ENCODE peak calls at places on chromosomes 13 and 19, in five cellular contexts. One of them, this sample, is unnamed.

GRCh38 chr19:30244533-30244932 is 127.7 kb upstream of the ZNF536 start:
- DNase-seq in HFF-Myc: no peak
- DNase-seq in cardiac fibroblast: no peak
- DNase-seq in right lobe of liver: no peak
- DNase-seq in breast epithelium: no peak
- DNase-seq in this sample: no peak

GRCh38 chr13:99605417-99606321 is 104.4 kb downstream of the TM9SF2 start:
- DNase-seq in HFF-Myc: no peak
- DNase-seq in cardiac fibroblast: peak; percentile 43
- DNase-seq in right lobe of liver: peak; percentile 79
- DNase-seq in breast epithelium: no peak
- DNase-seq in this sample: no peak

GRCh38 chr13:28475916-28476725 is 18.8 kb downstream of the FLT1 start:
- DNase-seq in HFF-Myc: no peak
- DNase-seq in cardiac fibroblast: peak; percentile 94
- DNase-seq in right lobe of liver: no peak
- DNase-seq in breast epithelium: no peak
- DNase-seq in this sample: peak; percentile 85

GRCh38 chr13:77375554-77375953 is 48.7 kb upstream of the MYCBP2 start:
- DNase-seq in HFF-Myc: no peak
- DNase-seq in cardiac fibroblast: no peak
- DNase-seq in right lobe of liver: no peak
- DNase-seq in breast epithelium: no peak
- DNase-seq in this sample: peak; percentile 53

GRCh38 chr13:75195479-75196111 is 286.4 kb downstream of the TBC1D4 start:
- DNase-seq in HFF-Myc: no peak
- DNase-seq in cardiac fibroblast: peak; percentile 73
- DNase-seq in right lobe of liver: no peak
- DNase-seq in breast epithelium: no peak
- DNase-seq in this sample: no peak

GRCh38 chr13:20442370-20442769 is 83.3 kb downstream of the CRYL1 start:
- DNase-seq in HFF-Myc: no peak
- DNase-seq in cardiac fibroblast: no peak
- DNase-seq in right lobe of liver: no peak
- DNase-seq in breast epithelium: no peak
- DNase-seq in this sample: no peak

GRCh38 chr19:3801412-3802096 is 15.4 kb upstream of the MATK start:
- DNase-seq in HFF-Myc: no peak
- DNase-seq in cardiac fibroblast: peak; percentile 13
- DNase-seq in right lobe of liver: peak; percentile 55
- DNase-seq in breast epithelium: no peak
- DNase-seq in this sample: no peak

GRCh38 chr13:48431431-48431830 is 18.5 kb upstream of the LPAR6 start:
- DNase-seq in HFF-Myc: no peak
- DNase-seq in cardiac fibroblast: no peak
- DNase-seq in right lobe of liver: no peak
- DNase-seq in breast epithelium: no peak
- DNase-seq in this sample: no peak

GRCh38 chr19:31378404-31378803 is 29.2 kb upstream of the TSHZ3 start:
- DNase-seq in HFF-Myc: peak; percentile 84
- DNase-seq in cardiac fibroblast: peak; percentile 95
- DNase-seq in right lobe of liver: no peak
- DNase-seq in breast epithelium: no peak
- DNase-seq in this sample: no peak

GRCh38 chr19:50313812-50314536 is 15.2 kb downstream of the KCNC3 start:
- DNase-seq in HFF-Myc: no peak
- DNase-seq in cardiac fibroblast: no peak
- DNase-seq in right lobe of liver: no peak
- DNase-seq in breast epithelium: no peak
- DNase-seq in this sample: no peak

GRCh38 chr13:19836472-19836871 is 27.0 kb downstream of the ZMYM5 start:
- DNase-seq in HFF-Myc: no peak
- DNase-seq in cardiac fibroblast: no peak
- DNase-seq in right lobe of liver: no peak
- DNase-seq in breast epithelium: no peak
- DNase-seq in this sample: peak; percentile 62

GRCh38 chr13:87676254-87677042 is 5.3 kb downstream of the SLITRK5 start:
- DNase-seq in HFF-Myc: no peak
- DNase-seq in cardiac fibroblast: no peak
- DNase-seq in right lobe of liver: no peak
- DNase-seq in breast epithelium: no peak
- DNase-seq in this sample: no peak

GRCh38 chr19:22619371-22619770 is 14.8 kb upstream of the ZNF492 start:
- DNase-seq in HFF-Myc: no peak
- DNase-seq in cardiac fibroblast: no peak
- DNase-seq in right lobe of liver: no peak
- DNase-seq in breast epithelium: no peak
- DNase-seq in this sample: no peak

GRCh38 chr19:45547965-45548609 is 36.5 kb downstream of the OPA3 start:
- DNase-seq in HFF-Myc: no peak
- DNase-seq in cardiac fibroblast: peak; percentile 55
- DNase-seq in right lobe of liver: no peak
- DNase-seq in breast epithelium: no peak
- DNase-seq in this sample: no peak

GRCh38 chr13:40252241-40252640 is 414.2 kb downstream of the FOXO1 start:
- DNase-seq in HFF-Myc: no peak
- DNase-seq in cardiac fibroblast: no peak
- DNase-seq in right lobe of liver: no peak
- DNase-seq in breast epithelium: no peak
- DNase-seq in this sample: no peak

GRCh38 chr19:49210108-49210900 is 52.7 kb downstream of the TRPM4 start:
- DNase-seq in HFF-Myc: no peak
- DNase-seq in cardiac fibroblast: no peak
- DNase-seq in right lobe of liver: peak; percentile 91
- DNase-seq in breast epithelium: no peak
- DNase-seq in this sample: no peak

GRCh38 chr19:11692127-11692790 is 46.5 kb downstream of the ZNF823 start:
- DNase-seq in HFF-Myc: no peak
- DNase-seq in cardiac fibroblast: no peak
- DNase-seq in right lobe of liver: no peak
- DNase-seq in breast epithelium: no peak
- DNase-seq in this sample: no peak

GRCh38 chr13:92196566-92197256 is 798.3 kb downstream of the GPC5 start:
- DNase-seq in HFF-Myc: no peak
- DNase-seq in cardiac fibroblast: peak; percentile 31
- DNase-seq in right lobe of liver: no peak
- DNase-seq in breast epithelium: no peak
- DNase-seq in this sample: no peak

GRCh38 chr13:94886191-94886590 is 173.8 kb upstream of the SOX21 start:
- DNase-seq in HFF-Myc: peak; percentile 6
- DNase-seq in cardiac fibroblast: peak; percentile 22
- DNase-seq in right lobe of liver: no peak
- DNase-seq in breast epithelium: no peak
- DNase-seq in this sample: peak; percentile 51

GRCh38 chr13:112752711-112753541 is 63.1 kb downstream of the ATP11A start:
- DNase-seq in HFF-Myc: no peak
- DNase-seq in cardiac fibroblast: no peak
- DNase-seq in right lobe of liver: no peak
- DNase-seq in breast epithelium: no peak
- DNase-seq in this sample: no peak

GRCh38 chr19:49153167-49153809 is 1.9 kb downstream of the HRC start:
- DNase-seq in HFF-Myc: no peak
- DNase-seq in cardiac fibroblast: no peak
- DNase-seq in right lobe of liver: no peak
- DNase-seq in breast epithelium: no peak
- DNase-seq in this sample: no peak

GRCh38 chr19:44447864-44448674 is at the start of gene ZNF229:
- DNase-seq in HFF-Myc: peak; percentile 88
- DNase-seq in cardiac fibroblast: peak; percentile 94
- DNase-seq in right lobe of liver: peak; percentile 77
- DNase-seq in breast epithelium: peak; percentile 87
- DNase-seq in this sample: peak; percentile 91

GRCh38 chr19:40604647-40605200 is 3.6 kb downstream of the LTBP4 start:
- DNase-seq in HFF-Myc: no peak
- DNase-seq in cardiac fibroblast: no peak
- DNase-seq in right lobe of liver: no peak
- DNase-seq in breast epithelium: no peak
- DNase-seq in this sample: no peak

GRCh38 chr13:98173431-98173921 is 3.6 kb downstream of the RNF113B start:
- DNase-seq in HFF-Myc: peak; percentile 44
- DNase-seq in cardiac fibroblast: peak; percentile 91
- DNase-seq in right lobe of liver: peak; percentile 73
- DNase-seq in breast epithelium: no peak
- DNase-seq in this sample: peak; percentile 89

GRCh38 chr13:113220877-113221276 is 11.5 kb downstream of the CUL4A start:
- DNase-seq in HFF-Myc: no peak
- DNase-seq in cardiac fibroblast: peak; percentile 36
- DNase-seq in right lobe of liver: no peak
- DNase-seq in breast epithelium: no peak
- DNase-seq in this sample: no peak

GRCh38 chr13:25330541-25330940 is 29.1 kb downstream of the NUP58 start:
- DNase-seq in HFF-Myc: no peak
- DNase-seq in cardiac fibroblast: peak; percentile 10
- DNase-seq in right lobe of liver: no peak
- DNase-seq in breast epithelium: no peak
- DNase-seq in this sample: no peak

GRCh38 chr13:106566682-106567420 is 1.1 kb downstream of the ARGLU1 start:
- DNase-seq in HFF-Myc: peak; percentile 26
- DNase-seq in cardiac fibroblast: peak; percentile 66
- DNase-seq in right lobe of liver: peak; percentile 68
- DNase-seq in breast epithelium: no peak
- DNase-seq in this sample: no peak

GRCh38 chr13:40113644-40114304 is 458.3 kb downstream of the COG6 start:
- DNase-seq in HFF-Myc: no peak
- DNase-seq in cardiac fibroblast: peak; percentile 77
- DNase-seq in right lobe of liver: no peak
- DNase-seq in breast epithelium: no peak
- DNase-seq in this sample: no peak

GRCh38 chr19:48489608-48490216 is 20.5 kb downstream of the CYTH2 start:
- DNase-seq in HFF-Myc: no peak
- DNase-seq in cardiac fibroblast: peak; percentile 63
- DNase-seq in right lobe of liver: peak; percentile 82
- DNase-seq in breast epithelium: peak; percentile 72
- DNase-seq in this sample: no peak

GRCh38 chr13:44302948-44303575 is 70.6 kb upstream of the SERP2 start:
- DNase-seq in HFF-Myc: no peak
- DNase-seq in cardiac fibroblast: peak; percentile 87
- DNase-seq in right lobe of liver: no peak
- DNase-seq in breast epithelium: no peak
- DNase-seq in this sample: no peak

GRCh38 chr13:36981156-36981743 is 17.9 kb downstream of the ALG5 start:
- DNase-seq in HFF-Myc: no peak
- DNase-seq in cardiac fibroblast: peak; percentile 80
- DNase-seq in right lobe of liver: no peak
- DNase-seq in breast epithelium: no peak
- DNase-seq in this sample: no peak

GRCh38 chr13:107348471-107348870 is 780.5 kb upstream of the ARGLU1 start:
- DNase-seq in HFF-Myc: no peak
- DNase-seq in cardiac fibroblast: peak; percentile 32
- DNase-seq in right lobe of liver: no peak
- DNase-seq in breast epithelium: no peak
- DNase-seq in this sample: no peak

GRCh38 chr19:19662866-19663291 is 597 bp downstream of the ATP13A1 start:
- DNase-seq in HFF-Myc: no peak
- DNase-seq in cardiac fibroblast: peak; percentile 20
- DNase-seq in right lobe of liver: no peak
- DNase-seq in breast epithelium: no peak
- DNase-seq in this sample: no peak

GRCh38 chr19:19661141-19661674 is 2.3 kb downstream of the ATP13A1 start:
- DNase-seq in HFF-Myc: no peak
- DNase-seq in cardiac fibroblast: no peak
- DNase-seq in right lobe of liver: no peak
- DNase-seq in breast epithelium: no peak
- DNase-seq in this sample: no peak

GRCh38 chr19:19661675-19662251 is 1.7 kb downstream of the ATP13A1 start:
- DNase-seq in HFF-Myc: no peak
- DNase-seq in cardiac fibroblast: no peak
- DNase-seq in right lobe of liver: no peak
- DNase-seq in breast epithelium: no peak
- DNase-seq in this sample: no peak

GRCh38 chr19:19663292-19664120 is at the start of gene ATP13A1:
- DNase-seq in HFF-Myc: peak; percentile 81
- DNase-seq in cardiac fibroblast: peak; percentile 99
- DNase-seq in right lobe of liver: peak; percentile 97
- DNase-seq in breast epithelium: peak; percentile 94
- DNase-seq in this sample: peak; percentile 94

DNA sequence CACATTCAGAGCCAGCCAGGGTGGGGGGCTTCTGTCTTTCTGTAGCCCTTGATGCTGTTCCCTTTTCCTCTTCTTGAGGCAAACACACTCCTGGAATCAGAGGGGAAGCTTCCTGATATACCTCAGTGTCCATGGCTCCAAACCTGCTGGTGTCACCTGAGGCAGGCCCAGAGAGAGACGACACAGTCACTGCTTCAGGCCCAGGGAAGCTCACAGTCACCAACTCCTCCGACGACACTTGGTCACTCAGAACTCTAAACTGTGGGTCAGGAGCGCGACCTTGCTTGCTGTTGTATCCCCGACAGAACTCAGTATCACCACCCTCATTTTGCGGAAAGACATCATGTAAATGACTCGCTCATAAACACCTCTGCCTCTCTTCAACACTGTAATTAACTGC is 1.1 kb downstream of the ATP13A1 start:
- DNase-seq in HFF-Myc: no peak
- DNase-seq in cardiac fibroblast: no peak
- DNase-seq in right lobe of liver: no peak
- DNase-seq in breast epithelium: no peak
- DNase-seq in this sample: no peak
- H3K4me3 ChIP-seq in HFF-Myc: peak overlapping the region; percentile 91
- H3K4me3 ChIP-seq in cardiac fibroblast: peak overlapping the region; percentile 99
- H3K4me3 ChIP-seq in right lobe of liver: peak overlapping the region; percentile 91
- H3K4me3 ChIP-seq in breast epithelium: peak overlapping the region; percentile 70
- H3K4me3 ChIP-seq in this sample: peak overlapping the region; percentile 95

GRCh38 chr13:33058816-33059215 is 42.6 kb downstream of the KL start:
- DNase-seq in HFF-Myc: no peak
- DNase-seq in cardiac fibroblast: no peak
- DNase-seq in right lobe of liver: no peak
- DNase-seq in breast epithelium: no peak
- DNase-seq in this sample: no peak
- TF ChIP-seq CTCF in HFF-Myc: no peak
- TF ChIP-seq CTCF in cardiac fibroblast: no peak
- TF ChIP-seq CTCF in right lobe of liver: no peak
- TF ChIP-seq CTCF in breast epithelium: no peak
- TF ChIP-seq CTCF in this sample: no peak

DNA sequence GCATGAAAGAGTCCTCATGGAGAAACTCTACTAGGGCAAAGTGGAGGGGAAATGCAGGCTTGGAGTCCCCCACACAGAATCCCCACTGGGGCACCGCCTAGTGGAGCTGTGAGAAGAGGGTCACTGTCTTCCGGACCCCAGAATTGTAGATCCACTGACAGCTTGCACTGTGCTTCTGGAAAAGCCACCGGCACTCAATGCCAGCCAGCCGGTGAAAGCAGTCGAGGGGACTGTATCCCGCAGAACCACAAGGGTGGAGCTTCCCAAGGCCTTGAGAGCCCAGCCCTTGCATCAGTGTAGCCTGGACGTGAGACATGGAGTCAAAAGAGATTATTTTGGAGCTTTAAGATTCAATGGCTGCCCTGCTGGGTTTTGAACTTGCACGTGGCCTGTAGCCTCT is 47.2 kb upstream of the FAM124A start:
- DNase-seq in HFF-Myc: no peak
- DNase-seq in cardiac fibroblast: no peak
- DNase-seq in right lobe of liver: no peak
- DNase-seq in breast epithelium: no peak
- DNase-seq in this sample: no peak
- H3K4me3 ChIP-seq in HFF-Myc: no peak overlapping the region
- H3K4me3 ChIP-seq in cardiac fibroblast: no peak overlapping the region
- H3K4me3 ChIP-seq in right lobe of liver: no peak overlapping the region
- H3K4me3 ChIP-seq in breast epithelium: no peak overlapping the region
- H3K4me3 ChIP-seq in this sample: no peak overlapping the region

GRCh38 chr19:39415111-39416046 is 2.9 kb downstream of the PLEKHG2 start:
- DNase-seq in HFF-Myc: no peak
- DNase-seq in cardiac fibroblast: no peak
- DNase-seq in right lobe of liver: no peak
- DNase-seq in breast epithelium: no peak
- DNase-seq in this sample: no peak
- TF ChIP-seq CTCF in HFF-Myc: no peak
- TF ChIP-seq CTCF in cardiac fibroblast: peak; percentile 2
- TF ChIP-seq CTCF in right lobe of liver: no peak
- TF ChIP-seq CTCF in breast epithelium: no peak
- TF ChIP-seq CTCF in this sample: no peak